ENCODE peak calls at places on chromosomes 6 and 20, in ten cellular contexts. B is foreskin keratinocyte; I is NCI-H446 treated with DMSO at 0.1 percent for 48 hours; J is T-helper 1 cell; A is NCI-H1092; Q is K562; G is effector CD4-positive, alpha-beta T cell; Z is mucosa of descending colon; R is activated CD4-positive, CD25-positive, alpha-beta regulatory T cell; U is T-helper 2 cell. K is an unnamed sample.

GRCh38 chr20:24460712-24461111 is 8.7 kb upstream of the SYNDIG1 start:
- DNase-seq in B (no peak), I (no peak), J (no peak), A (no peak), Q (no peak), G (no peak), Z (no peak), R (no peak), U (no peak), K (no peak)

GRCh38 chr6:70879496-70879895 is 77.4 kb downstream of the B3GAT2 start:
- DNase-seq in B (peak; percentile 8), I (no peak), J (no peak), A (no peak), Q (no peak), G (no peak), Z (no peak), R (no peak), U (no peak), K (no peak)

GRCh38 chr6:32113386-32114352 is 4.5 kb upstream of the TNXB start:
- DNase-seq in B (no peak), I (no peak), J (no peak), A (no peak), Q (peak; percentile 63), G (no peak), Z (peak; percentile 69), R (no peak), U (no peak), K (peak; percentile 63)

GRCh38 chr20:64109831-64110391 is 2.5 kb upstream of the NPBWR2 start:
- DNase-seq in B (no peak), I (no peak), J (no peak), A (no peak), Q (no peak), G (no peak), Z (no peak), R (no peak), U (no peak), K (peak; percentile 3)

GRCh38 chr6:145483191-145483996 is 251.9 kb downstream of the EPM2A start:
- DNase-seq in B (peak; percentile 90), I (no peak), J (no peak), A (no peak), Q (no peak), G (no peak), Z (no peak), R (no peak), U (no peak), K (no peak)

GRCh38 chr6:47000842-47001241 is 41.3 kb downstream of the ADGRF1 start:
- DNase-seq in B (no peak), I (no peak), J (no peak), A (no peak), Q (no peak), G (no peak), Z (no peak), R (no peak), U (no peak), K (no peak)

GRCh38 chr20:59020938-59021551 is 1.8 kb downstream of the TUBB1 start:
- DNase-seq in B (peak; percentile 56), I (no peak), J (no peak), A (no peak), Q (peak; percentile 87), G (no peak), Z (no peak), R (no peak), U (no peak), K (no peak)

GRCh38 chr20:63895886-63896135 is 885 bp downstream of the DNAJC5 start:
- DNase-seq in B (no peak), I (no peak), J (no peak), A (no peak), Q (no peak), G (no peak), Z (no peak), R (no peak), U (no peak), K (no peak)

GRCh38 chr6:110878751-110879539 is 4.4 kb downstream of the AMD1 start:
- DNase-seq in B (no peak), I (no peak), J (no peak), A (no peak), Q (peak; percentile 50), G (peak; percentile 16), Z (no peak), R (no peak), U (no peak), K (peak; percentile 23)

GRCh38 chr6:7647504-7647903 is 57.5 kb downstream of the SNRNP48 start:
- DNase-seq in B (no peak), I (no peak), J (no peak), A (no peak), Q (no peak), G (no peak), Z (no peak), R (no peak), U (no peak), K (no peak)

GRCh38 chr6:24919404-24919892 is 16.3 kb downstream of the RIPOR2 start:
- DNase-seq in B (no peak), I (no peak), J (no peak), A (peak; percentile 84), Q (no peak), G (no peak), Z (no peak), R (no peak), U (no peak), K (no peak)

GRCh38 chr20:63224272-63225081 is 8.5 kb upstream of the YTHDF1 start:
- DNase-seq in B (no peak), I (no peak), J (no peak), A (peak; percentile 56), Q (peak; percentile 47), G (no peak), Z (no peak), R (no peak), U (no peak), K (peak; percentile 22)

GRCh38 chr20:58659841-58660240 is 8.8 kb downstream of the STX16 start:
- DNase-seq in B (no peak), I (no peak), J (no peak), A (no peak), Q (no peak), G (no peak), Z (no peak), R (no peak), U (no peak), K (no peak)

GRCh38 chr6:169248521-169248971 is 5.1 kb downstream of the THBS2 start:
- DNase-seq in B (no peak), I (no peak), J (no peak), A (no peak), Q (no peak), G (no peak), Z (no peak), R (no peak), U (no peak), K (no peak)

K was measured in transverse colon.